ENCODE peak calls at places on chromosomes 2 and 18, in eight cellular contexts. D, K, I, Y, P, Z, W and L are unnamed samples.

GRCh38 chr2:9800639-9800974 is 42.7 kb upstream of the TAF1B start:
- DNase-seq in D (no peak), K (no peak), I (no peak), Y (no peak), P (no peak), Z (no peak), W (no peak), L (no peak)

GRCh38 chr2:16257725-16258028 is 317.3 kb downstream of the MYCN start:
- DNase-seq in D (no peak), K (no peak), I (no peak), Y (no peak), P (no peak), Z (no peak), W (no peak), L (no peak)

GRCh38 chr18:58263055-58263732 is 219.2 kb downstream of the NEDD4L start:
- DNase-seq in D (no peak), K (no peak), I (no peak), Y (no peak), P (peak; percentile 66), Z (no peak), W (no peak), L (no peak)

GRCh38 chr2:220531216-220531615 is 903.8 kb downstream of the SLC4A3 start:
- DNase-seq in D (no peak), K (no peak), I (no peak), Y (no peak), P (no peak), Z (no peak), W (no peak), L (no peak)

GRCh38 chr2:202410092-202410491 is 34.0 kb downstream of the BMPR2 start:
- DNase-seq in D (no peak), K (no peak), I (no peak), Y (no peak), P (no peak), Z (no peak), W (no peak), L (no peak)

GRCh38 chr2:201057089-201057499 is 14.4 kb downstream of the HYCC2 start:
- DNase-seq in D (no peak), K (no peak), I (no peak), Y (no peak), P (peak; percentile 27), Z (no peak), W (no peak), L (no peak)

GRCh38 chr2:16617282-16618266 is 48.1 kb downstream of the CYRIA start:
- DNase-seq in D (peak; percentile 38), K (peak; percentile 55), I (no peak), Y (no peak), P (peak; percentile 75), Z (no peak), W (no peak), L (no peak)

GRCh38 chr2:42369551-42370229 is 8.7 kb upstream of the COX7A2L start:
- DNase-seq in D (no peak), K (no peak), I (no peak), Y (peak; percentile 24), P (peak; percentile 99), Z (no peak), W (no peak), L (no peak)

GRCh38 chr2:190119257-190119656 is 56.7 kb upstream of the MSTN start:
- DNase-seq in D (no peak), K (peak; percentile 44), I (no peak), Y (peak; percentile 16), P (peak; percentile 20), Z (peak; percentile 11), W (peak; percentile 42), L (no peak)

GRCh38 chr2:60958800-60959199 is 58.7 kb upstream of the PEX13 start:
- DNase-seq in D (no peak), K (no peak), I (no peak), Y (peak; percentile 33), P (no peak), Z (no peak), W (no peak), L (no peak)